ENCODE peak calls at places on chromosomes 1 and 21, in seven cellular contexts. N is activated T-cell treated with anti-CD3 and anti-CD28 coated beads, Interleukin-2, amount 50 U/mL, for 72 hours; Y is GM04504; I is adrenal gland; Q is H54; C is activated naive CD4-positive, alpha-beta T cell treated with anti-CD3 and anti-CD28 coated beads, Interleukin-2, amount 10 ng/mL, durations not matched to agents 7 days and 5 days; U is MV-4-11. T is an unnamed sample.

GRCh38 chr1:23475134-23475628 is 8.8 kb downstream of the ASAP3 start:
- DNase-seq in U (no peak), Q (peak), Y (peak), N (no peak), C (no peak), I (peak), T (peak)

GRCh38 chr1:165353731-165354671 is 2.5 kb downstream of the LMX1A start:
- DNase-seq in Y (no peak), U (no peak), C (no peak), N (no peak), Q (no peak), I (no peak), T (no peak)

GRCh38 chr1:116686723-116687368 is 19.3 kb upstream of the IGSF3 start:
- DNase-seq in Q (no peak), I (no peak), N (no peak), Y (no peak), C (no peak), U (no peak), T (no peak)

GRCh38 chr1:29653034-29653810 is 416.9 kb downstream of the PTPRU start:
- DNase-seq in Y (no peak), U (no peak), N (no peak), Q (no peak), C (no peak), I (peak), T (no peak)

GRCh38 chr1:67367370-67368345 is 60.0 kb downstream of the IL12RB2 start:
- DNase-seq in U (no peak), I (peak), N (no peak), C (no peak), Y (no peak), Q (no peak), T (no peak)

GRCh38 chr1:12012560-12013316 is 6.6 kb upstream of the MIIP start:
- DNase-seq in Q (no peak), N (peak), U (no peak), I (no peak), Y (no peak), C (no peak), T (no peak)

GRCh38 chr1:156675715-156676311 is 1.4 kb downstream of the NES start:
- DNase-seq in I (no peak), N (no peak), Y (no peak), U (no peak), C (no peak), Q (no peak), T (no peak)

GRCh38 chr1:63537940-63538339 is 14.6 kb downstream of the EFCAB7 start:
- DNase-seq in Q (no peak), U (peak), C (no peak), N (no peak), Y (no peak), I (no peak), T (no peak)

GRCh38 chr21:37460196-37460595 is 93.6 kb downstream of the DYRK1A start:
- DNase-seq in Q (no peak), C (no peak), U (no peak), Y (no peak), N (no peak), I (no peak), T (no peak)

GRCh38 chr1:40633563-40634376 is 31.7 kb downstream of the RIMS3 start:
- DNase-seq in I (peak), Y (no peak), U (peak), N (no peak), C (no peak), Q (no peak), T (no peak)

GRCh38 chr1:171081220-171081993 is 9.3 kb upstream of the FMO3 start:
- DNase-seq in Q (no peak), C (no peak), Y (peak), U (no peak), N (no peak), I (no peak), T (no peak)

GRCh38 chr1:205480349-205481278 is 23.9 kb upstream of the CDK18 start:
- DNase-seq in C (peak), N (peak), U (no peak), Q (no peak), Y (no peak), I (no peak), T (no peak)

GRCh38 chr1:206679738-206680211 is 4.9 kb upstream of the MAPKAPK2 start:
- DNase-seq in U (peak), C (no peak), I (no peak), Y (no peak), Q (no peak), N (no peak), T (no peak)

GRCh38 chr1:21524686-21525339 is 15.6 kb downstream of the ALPL start:
- DNase-seq in I (no peak), Y (no peak), C (no peak), U (peak), N (no peak), Q (no peak), T (no peak)

GRCh38 chr1:199907361-199907760 is 120.1 kb upstream of the NR5A2 start:
- DNase-seq in N (no peak), I (no peak), C (no peak), Y (no peak), U (no peak), Q (no peak), T (peak)

GRCh38 chr1:147669475-147670318 is 627 bp downstream of the ACP6 start:
- DNase-seq in Y (no peak), N (peak), I (peak), C (peak), U (peak), Q (peak), T (peak)

GRCh38 chr1:158371188-158371953 is 17.7 kb downstream of the CD1E start:
- DNase-seq in C (no peak), U (no peak), Q (no peak), N (peak), Y (no peak), I (no peak), T (no peak)

GRCh38 chr1:116465845-116466685 is 93.0 kb downstream of the ATP1A1 start:
- DNase-seq in C (no peak), Y (no peak), I (no peak), N (no peak), U (no peak), Q (no peak), T (no peak)

GRCh38 chr1:28591708-28592313 is at the start of gene RAB42:
- DNase-seq in U (no peak), Y (no peak), C (peak), I (no peak), N (no peak), Q (no peak), T (no peak)

GRCh38 chr1:56310945-56311344 is 268.4 kb downstream of the PLPP3 start:
- DNase-seq in Y (no peak), U (no peak), Q (no peak), N (no peak), I (no peak), C (no peak), T (no peak)

GRCh38 chr1:156914440-156914856 is 6.0 kb upstream of the LRRC71 start:
- DNase-seq in C (no peak), U (no peak), N (no peak), Q (no peak), I (no peak), Y (no peak), T (no peak)

GRCh38 chr1:85708826-85709222 is 591 bp upstream of the ZNHIT6 start:
- DNase-seq in I (no peak), Q (no peak), Y (no peak), U (no peak), C (no peak), N (peak), T (no peak)

GRCh38 chr1:183778568-183779433 is 26.1 kb upstream of the RGL1 start:
- DNase-seq in Y (no peak), U (no peak), Q (no peak), N (no peak), I (no peak), C (no peak), T (no peak)

GRCh38 chr21:39763282-39763970 is 18.4 kb downstream of the IGSF5 start:
- DNase-seq in I (no peak), Q (no peak), U (no peak), N (no peak), Y (no peak), C (no peak), T (no peak)

GRCh38 chr21:43188181-43188580 is 19.4 kb downstream of the CRYAA start:
- DNase-seq in Y (no peak), N (no peak), C (no peak), Q (no peak), U (no peak), I (peak), T (no peak)

GRCh38 chr1:221711156-221711577 is 30.7 kb downstream of the DUSP10 start:
- DNase-seq in U (peak), Q (no peak), Y (no peak), I (no peak), C (no peak), N (no peak), T (no peak)

GRCh38 chr1:198876371-198876871 is 237.6 kb downstream of the PTPRC start:
- DNase-seq in Y (no peak), I (no peak), N (no peak), U (no peak), Q (no peak), C (no peak), T (no peak)

GRCh38 chr21:35291963-35292627 is 243.0 kb upstream of the RUNX1 start:
- DNase-seq in U (peak), Q (no peak), I (no peak), C (no peak), Y (no peak), N (no peak), T (no peak)

GRCh38 chr1:115495111-115495510 is 146.7 kb upstream of the VANGL1 start:
- DNase-seq in I (no peak), Y (no peak), U (no peak), N (no peak), Q (no peak), C (no peak), T (no peak)

GRCh38 chr1:203888807-203889251 is 27.4 kb downstream of the SNRPE start:
- DNase-seq in Q (peak), C (no peak), I (no peak), Y (no peak), N (no peak), U (no peak), T (peak)

GRCh38 chr21:43191971-43192370 is 23.2 kb downstream of the CRYAA start:
- DNase-seq in C (no peak), I (no peak), Q (no peak), Y (no peak), U (no peak), N (no peak), T (no peak)

GRCh38 chr1:19476440-19477190 is 8.7 kb downstream of the CAPZB start:
- DNase-seq in Q (no peak), C (peak), U (peak), N (peak), I (no peak), Y (no peak), T (no peak)

GRCh38 chr1:106753069-106753468 is 303.4 kb upstream of the PRMT6 start:
- DNase-seq in C (no peak), Y (no peak), I (no peak), N (no peak), U (no peak), Q (no peak), T (no peak)

GRCh38 chr1:92883297-92883696 is 51.5 kb downstream of the RPL5 start:
- DNase-seq in Y (no peak), I (no peak), C (no peak), Q (no peak), N (no peak), U (no peak), T (no peak)

GRCh38 chr1:22681564-22682276 is 28.7 kb downstream of the C1QB start:
- DNase-seq in I (no peak), Y (no peak), C (no peak), U (no peak), Q (no peak), N (no peak), T (no peak)

GRCh38 chr1:154304664-154305337 is 16.1 kb upstream of the AQP10 start:
- DNase-seq in U (no peak), Y (no peak), I (no peak), Q (no peak), C (no peak), N (peak), T (no peak)

GRCh38 chr21:31658053-31658452 is 1.4 kb upstream of the SOD1 start:
- DNase-seq in C (no peak), Y (no peak), U (no peak), Q (no peak), I (no peak), N (no peak), T (no peak)

GRCh38 chr1:2190491-2190976 is 4.0 kb downstream of the FAAP20 start:
- DNase-seq in Q (no peak), U (no peak), Y (no peak), I (peak), N (no peak), C (no peak), T (no peak)